ENCODE peak calls at places on chromosome 18, in five cellular contexts. Q is ovary, B is sigmoid colon, Z is tibial nerve, P is transverse colon. K is an unnamed sample.

GRCh38 chr18:60413944-60414547 is 41.5 kb upstream of the MC4R start:
- DNase-seq in Q (no peak), B (no peak), Z (no peak), P (peak; percentile 14), K (no peak)

GRCh38 chr18:28723506-28723905 is 546.6 kb upstream of the CDH2 start:
- DNase-seq in Q (no peak), B (no peak), Z (no peak), P (no peak), K (no peak)

GRCh38 chr18:63237911-63238710 is 81.5 kb downstream of the BCL2 start:
- DNase-seq in Q (no peak), B (no peak), Z (peak; percentile 63), P (peak; percentile 35), K (no peak)

GRCh38 chr18:36309436-36310391 is 12.2 kb downstream of the FHOD3 start:
- DNase-seq in Q (peak; percentile 73), B (no peak), Z (no peak), P (no peak), K (no peak)

GRCh38 chr18:69400253-69400975 is at the start of gene DOK6:
- DNase-seq in Q (peak; percentile 49), B (peak; percentile 64), Z (peak; percentile 25), P (no peak), K (no peak)

GRCh38 chr18:62281684-62282083 is 43.4 kb upstream of the TNFRSF11A start:
- DNase-seq in Q (no peak), B (no peak), Z (no peak), P (no peak), K (no peak)

GRCh38 chr18:58842978-58843661 is 21.6 kb upstream of the ZNF532 start:
- DNase-seq in Q (peak; percentile 45), B (no peak), Z (no peak), P (no peak), K (no peak)

GRCh38 chr18:42574871-42575270 is 540.6 kb downstream of the RIT2 start:
- DNase-seq in Q (no peak), B (no peak), Z (no peak), P (no peak), K (no peak)

GRCh38 chr18:8091042-8091441 is 518.2 kb upstream of the RAB12 start:
- DNase-seq in Q (no peak), B (no peak), Z (peak; percentile 16), P (no peak), K (no peak)

GRCh38 chr18:36912887-36913286 is 84.0 kb downstream of the KIAA1328 start:
- DNase-seq in Q (no peak), B (no peak), Z (no peak), P (no peak), K (no peak)

GRCh38 chr18:8721716-8722115 is 16.4 kb downstream of the MTCL1 start:
- DNase-seq in Q (no peak), B (no peak), Z (no peak), P (no peak), K (no peak)

GRCh38 chr18:1585881-1586488 is 681.3 kb downstream of the ADCYAP1 start:
- DNase-seq in Q (no peak), B (no peak), Z (no peak), P (no peak), K (no peak)

GRCh38 chr18:69945220-69946114 is 2.2 kb downstream of the CD226 start:
- DNase-seq in Q (no peak), B (no peak), Z (no peak), P (no peak), K (no peak)

GRCh38 chr18:62690416-62690815 is 24.9 kb upstream of the PHLPP1 start:
- DNase-seq in Q (no peak), B (no peak), Z (no peak), P (no peak), K (no peak)

GRCh38 chr18:59861009-59861408 is 38.8 kb upstream of the PMAIP1 start:
- DNase-seq in Q (no peak), B (no peak), Z (no peak), P (no peak), K (no peak)

GRCh38 chr18:3665187-3665586 is 215.2 kb downstream of the TGIF1 start:
- DNase-seq in Q (no peak), B (no peak), Z (no peak), P (no peak), K (no peak)

GRCh38 chr18:60732146-60732545 is 359.6 kb upstream of the MC4R start:
- DNase-seq in Q (no peak), B (no peak), Z (no peak), P (no peak), K (no peak)

GRCh38 chr18:26488417-26489009 is 59.8 kb downstream of the KCTD1 start:
- DNase-seq in Q (no peak), B (no peak), Z (no peak), P (no peak), K (no peak)

GRCh38 chr18:26493021-26493420 is 55.3 kb downstream of the KCTD1 start:
- DNase-seq in Q (no peak), B (no peak), Z (no peak), P (no peak), K (no peak)

GRCh38 chr18:26489191-26489590 is 59.2 kb downstream of the KCTD1 start:
- DNase-seq in Q (no peak), B (no peak), Z (no peak), P (no peak), K (no peak)

GRCh38 chr18:26489881-26490280 is 58.5 kb downstream of the KCTD1 start:
- DNase-seq in Q (no peak), B (no peak), Z (no peak), P (no peak), K (no peak)

DNA sequence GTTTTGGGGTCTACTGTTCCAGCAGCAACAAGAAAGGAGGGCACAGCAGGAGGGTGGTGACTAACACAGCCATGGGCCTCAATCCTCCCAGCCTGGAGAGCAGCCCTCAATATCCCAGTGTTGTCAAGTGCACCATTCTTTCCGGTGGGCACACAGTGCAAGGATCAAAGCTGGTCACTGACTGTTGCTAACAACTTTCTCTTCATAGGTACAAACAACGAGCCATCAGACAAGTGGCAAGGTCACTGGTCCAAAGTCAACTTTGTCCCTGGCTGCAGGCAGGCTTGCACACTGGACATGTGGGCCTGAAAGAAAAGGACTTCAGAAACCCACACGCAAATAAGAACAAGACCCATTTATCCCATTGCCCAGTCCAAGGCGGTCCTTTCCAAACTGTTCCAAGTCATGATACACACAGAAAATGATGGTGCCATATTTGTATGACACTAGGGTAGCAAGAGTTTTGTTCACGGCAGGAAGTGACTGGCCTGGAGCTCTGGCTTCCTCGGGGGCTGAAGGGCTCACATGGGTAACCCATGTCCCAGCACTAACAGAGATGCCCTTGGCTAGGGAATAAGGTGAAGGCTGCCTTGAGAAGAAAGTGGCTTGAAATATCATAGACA is 57.0 kb downstream of the KCTD1 start:
- DNase-seq in Q (no peak), B (no peak), Z (no peak), P (no peak), K (no peak)
- TF ChIP-seq EP300 in Q (no peak), B (no peak), Z (no peak), P (no peak), K (no peak)

DNA sequence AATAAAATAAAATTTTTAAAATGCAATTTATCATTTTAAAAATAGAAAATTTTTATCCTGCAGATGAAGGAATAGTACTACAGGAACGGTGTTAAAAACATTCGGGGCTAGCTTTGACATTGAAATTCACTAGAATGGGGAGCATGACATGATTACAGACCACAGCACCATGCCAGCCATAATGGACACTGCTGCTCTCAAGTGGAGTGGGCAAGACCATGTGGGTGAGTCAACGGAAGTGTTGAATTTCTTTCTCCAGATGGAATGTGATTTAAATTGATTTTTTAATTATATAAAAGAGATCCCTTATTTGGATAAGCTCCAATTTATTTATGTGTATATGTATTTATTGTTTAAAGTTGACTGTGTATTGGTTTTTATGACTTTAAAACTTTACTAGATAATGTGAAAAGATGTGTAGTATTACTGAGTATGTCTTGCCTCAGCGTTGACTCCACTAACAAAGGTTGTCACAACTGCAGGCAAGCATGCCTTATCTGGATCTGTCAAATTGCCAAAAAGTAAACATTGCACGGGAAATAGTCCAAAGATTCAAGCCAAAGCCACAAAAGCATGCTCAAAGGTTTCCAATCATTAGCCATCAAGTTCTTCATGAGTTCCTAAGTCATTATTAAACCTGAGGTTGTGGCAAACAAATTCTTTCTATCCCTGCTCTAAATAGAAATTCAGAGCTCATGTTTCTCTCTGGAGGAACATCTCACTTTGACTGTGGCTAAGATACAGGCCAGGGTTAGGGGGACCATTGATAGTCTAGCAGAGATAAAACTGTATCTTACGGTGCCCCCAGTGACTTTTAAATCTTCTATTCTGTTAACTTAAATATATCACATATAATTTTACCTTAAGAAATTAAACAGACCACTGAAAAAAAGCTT is 536.9 kb downstream of the TMX3 start:
- DNase-seq in Q (no peak), B (no peak), Z (no peak), P (no peak), K (no peak)
- TF ChIP-seq EP300 in Q (no peak), B (no peak), Z (no peak), P (no peak), K (no peak)

DNA sequence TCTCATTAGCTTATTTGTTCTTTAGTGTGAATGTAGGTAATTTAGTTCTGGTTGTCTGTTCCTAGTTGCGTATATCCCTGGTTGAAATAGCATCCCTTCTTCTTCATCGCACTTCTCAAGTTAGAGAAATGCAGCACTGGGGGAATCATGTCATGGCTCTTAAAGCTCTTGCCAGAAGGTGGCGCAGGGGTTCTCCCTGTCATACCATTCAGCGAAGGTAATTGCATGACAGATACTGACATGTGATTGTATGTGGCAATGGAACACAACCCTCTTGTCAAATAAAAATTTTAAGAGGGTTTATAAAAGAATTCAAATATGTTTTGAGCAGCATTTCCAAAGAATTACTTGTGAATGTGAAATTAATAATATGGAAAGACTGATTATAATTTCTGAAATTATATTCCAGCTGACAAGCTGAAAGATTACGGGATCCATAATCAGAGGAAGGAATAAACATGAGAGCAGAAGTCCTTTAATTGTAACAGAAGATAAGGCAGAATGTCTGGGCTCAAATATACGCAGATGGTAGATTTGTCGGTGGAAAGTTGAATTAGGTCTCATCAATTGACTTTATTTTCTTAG is 411.7 kb downstream of the DSEL start:
- DNase-seq in Q (peak; percentile 28), B (no peak), Z (peak; percentile 79), P (peak; percentile 49), K (no peak)
- TF ChIP-seq EP300 in Q (no peak), B (no peak), Z (no peak), P (no peak), K (no peak)

DNA sequence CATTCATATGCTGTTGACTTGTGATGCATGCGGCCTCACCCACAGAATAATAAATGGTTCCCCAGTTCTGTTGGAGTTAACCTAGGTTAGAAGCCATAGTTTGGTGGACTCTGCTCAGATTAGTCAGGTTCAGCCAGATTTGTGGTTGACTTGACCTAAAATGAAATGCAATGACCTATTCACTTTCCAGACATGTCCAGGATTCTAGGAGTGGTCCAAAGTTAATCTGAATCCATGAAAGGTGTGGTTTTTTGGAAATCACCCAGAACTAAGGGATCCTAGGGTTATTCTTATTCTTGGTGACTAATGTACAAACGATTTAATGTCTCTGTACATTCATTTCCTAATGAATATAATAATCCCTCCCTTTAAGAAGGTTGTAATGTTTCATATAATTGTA is 88.9 kb upstream of the RBBP8 start:
- DNase-seq in Q (no peak), B (no peak), Z (no peak), P (no peak), K (no peak)
- TF ChIP-seq EP300 in Q (no peak), B (no peak), Z (no peak), P (no peak), K (no peak)

K was measured in suprapubic skin.